ENCODE peak calls at places on chromosomes 5 and 9, in seven cellular contexts. R, C, Z, U, Y, L and E are unnamed samples.

GRCh38 chr9:137436761-137437600 is 4.2 kb downstream of the ENTPD8 start:
- DNase-seq in U (no peak), Y (peak), Z (no peak), C (no peak), L (no peak), R (no peak), E (no peak)

GRCh38 chr9:6757988-6758417 is 230 bp downstream of the KDM4C start:
- DNase-seq in Z (peak), Y (peak), C (peak), U (no peak), R (peak), L (no peak), E (no peak)

GRCh38 chr9:109641079-109641659 is 138.8 kb upstream of the PALM2AKAP2 start:
- DNase-seq in C (no peak), Z (no peak), Y (no peak), L (no peak), U (no peak), R (no peak), E (no peak)

GRCh38 chr5:178285399-178286225 is 53.0 kb upstream of the PHYKPL start:
- DNase-seq in L (no peak), Y (peak), U (no peak), R (no peak), Z (no peak), C (no peak), E (no peak)

GRCh38 chr5:171534009-171534895 is 114.8 kb downstream of the FGF18 start:
- DNase-seq in Y (no peak), C (no peak), Z (no peak), L (no peak), U (no peak), R (no peak), E (no peak)

GRCh38 chr9:136533775-136534157 is 12.1 kb downstream of the NOTCH1 start:
- DNase-seq in R (peak), L (no peak), U (no peak), C (no peak), Y (peak), Z (peak), E (no peak)

GRCh38 chr5:172768573-172769323 is 2.2 kb downstream of the DUSP1 start:
- DNase-seq in R (no peak), U (no peak), C (no peak), Y (peak), L (no peak), Z (no peak), E (peak)

GRCh38 chr5:351084-351910 is 29.8 kb downstream of the AHRR start:
- DNase-seq in C (no peak), Y (no peak), U (no peak), Z (no peak), L (no peak), R (no peak), E (no peak)

GRCh38 chr9:70683841-70684240 is 269.4 kb upstream of the KLF9 start:
- DNase-seq in U (no peak), R (no peak), Y (no peak), C (no peak), L (no peak), Z (no peak), E (no peak)

GRCh38 chr9:4689687-4690104 is 10.3 kb downstream of the CDC37L1 start:
- DNase-seq in Y (no peak), C (no peak), Z (no peak), U (no peak), L (no peak), R (no peak), E (no peak)

GRCh38 chr9:109683521-109683920 is 96.5 kb upstream of the PALM2AKAP2 start:
- DNase-seq in Y (no peak), C (no peak), Z (no peak), R (no peak), U (no peak), L (no peak), E (no peak)

GRCh38 chr9:115593587-115594091 is 475.7 kb upstream of the TNC start:
- DNase-seq in R (no peak), Z (no peak), L (no peak), Y (no peak), C (peak), U (no peak), E (peak)

GRCh38 chr5:95763941-95764340 is 32.8 kb downstream of the RHOBTB3 start:
- DNase-seq in Y (no peak), L (no peak), C (no peak), R (no peak), Z (no peak), U (no peak), E (no peak)

GRCh38 chr5:139524446-139524845 is 36.7 kb upstream of the UBE2D2 start:
- DNase-seq in C (no peak), Z (no peak), Y (no peak), L (no peak), U (no peak), R (no peak), E (no peak)

GRCh38 chr9:134297082-134297415 is 29.2 kb upstream of the RXRA start:
- DNase-seq in R (no peak), U (peak), Y (no peak), Z (no peak), L (no peak), C (no peak), E (no peak)

GRCh38 chr5:10243660-10244240 is 5.9 kb downstream of the ATPSCKMT start:
- DNase-seq in Z (no peak), R (no peak), C (no peak), U (no peak), Y (no peak), L (no peak), E (no peak)

GRCh38 chr5:66513130-66513529 is 83.1 kb upstream of the MAST4 start:
- DNase-seq in Z (no peak), Y (no peak), L (no peak), U (no peak), R (no peak), C (no peak), E (no peak)

GRCh38 chr9:127418037-127418471 is 6.1 kb upstream of the ZNF79 start:
- DNase-seq in Y (peak), R (peak), U (no peak), C (peak), Z (no peak), L (no peak), E (no peak)

GRCh38 chr9:115393976-115394775 is 276.2 kb upstream of the TNC start:
- DNase-seq in L (no peak), Z (no peak), U (no peak), Y (no peak), C (no peak), R (no peak), E (no peak)

GRCh38 chr5:12861891-12862290 is 957.6 kb upstream of the CTNND2 start:
- DNase-seq in R (no peak), C (peak), U (no peak), Y (no peak), L (no peak), Z (no peak), E (no peak)

GRCh38 chr5:131794596-131794995 is 2.2 kb downstream of the FNIP1 start:
- DNase-seq in R (no peak), L (no peak), Y (no peak), Z (no peak), C (no peak), U (no peak), E (no peak)

GRCh38 chr5:59767753-59768159 is 125.8 kb downstream of the PDE4D start:
- DNase-seq in R (no peak), Z (no peak), L (no peak), Y (no peak), U (no peak), C (no peak), E (no peak)

GRCh38 chr9:129467739-129468666 is 152.9 kb downstream of the C9orf50 start:
- DNase-seq in Y (no peak), L (no peak), R (no peak), C (no peak), U (no peak), Z (no peak), E (no peak)

GRCh38 chr9:34577635-34578240 is 11.8 kb downstream of the CNTFR start:
- DNase-seq in U (no peak), L (no peak), Y (no peak), C (peak), Z (no peak), R (no peak), E (no peak)

GRCh38 chr9:28086881-28087280 is 513.6 kb upstream of the C9orf72 start:
- DNase-seq in C (no peak), Z (no peak), Y (no peak), U (no peak), L (no peak), R (no peak), E (no peak)

GRCh38 chr9:128097156-128098016 is 29.4 kb downstream of the SLC25A25 start:
- DNase-seq in Z (no peak), L (no peak), C (no peak), R (no peak), Y (no peak), U (no peak), E (peak)

GRCh38 chr5:150801117-150801927 is 22.8 kb downstream of the SMIM3 start:
- DNase-seq in R (no peak), C (peak), U (no peak), Z (no peak), Y (no peak), L (no peak), E (peak)

GRCh38 chr9:21153688-21154608 is 12.3 kb upstream of the IFNW1 start:
- DNase-seq in Z (no peak), R (no peak), Y (no peak), U (no peak), L (no peak), C (peak), E (no peak)

GRCh38 chr5:157143127-157143959 is 678 bp upstream of the MED7 start:
- DNase-seq in U (peak), R (peak), Z (peak), L (no peak), C (peak), Y (peak), E (peak)

GRCh38 chr5:154642499-154643245 is 112.5 kb upstream of the LARP1 start:
- DNase-seq in Z (no peak), Y (no peak), C (peak), R (no peak), U (no peak), L (no peak), E (peak)

GRCh38 chr5:82885657-82886389 is 191.4 kb downstream of the TMEM167A start:
- DNase-seq in R (no peak), Z (no peak), L (no peak), Y (no peak), U (no peak), C (no peak), E (peak)

GRCh38 chr5:137699291-137700281 is 36.3 kb downstream of the KLHL3 start:
- DNase-seq in C (no peak), Z (no peak), U (no peak), R (no peak), Y (no peak), L (no peak), E (no peak)

GRCh38 chr5:89105836-89106235 is 222.9 kb upstream of the MEF2C start:
- DNase-seq in U (no peak), C (no peak), Y (no peak), R (no peak), Z (no peak), L (no peak), E (no peak)

GRCh38 chr5:10059611-10060379 is 189.9 kb downstream of the ATPSCKMT start:
- DNase-seq in R (no peak), L (no peak), U (no peak), Z (no peak), C (peak), Y (no peak), E (no peak)

GRCh38 chr5:36151434-36152323 is at the start of the genes LMBRD2 and SKP2:
- DNase-seq in R (peak), U (peak), C (peak), L (peak), Y (peak), Z (peak), E (peak)

GRCh38 chr5:36145311-36145710 is 6.4 kb downstream of the LMBRD2 start:
- DNase-seq in Y (no peak), U (no peak), L (no peak), R (no peak), Z (no peak), C (peak), E (no peak)

GRCh38 chr5:36150676-36151433 is 832 bp downstream of the LMBRD2 start:
- DNase-seq in Z (peak), L (no peak), U (no peak), R (no peak), C (peak), Y (peak), E (peak)

GRCh38 chr5:36146390-36146789 is 5.3 kb downstream of the LMBRD2 start:
- DNase-seq in Y (no peak), R (no peak), C (no peak), L (no peak), Z (no peak), U (no peak), E (no peak)

GRCh38 chr5:36147681-36148080 is 4.0 kb downstream of the LMBRD2 start:
- DNase-seq in L (no peak), R (no peak), Z (no peak), Y (no peak), C (no peak), U (no peak), E (no peak)
- H3K4me3 ChIP-seq in L (no peak), R (no peak), Z (no peak), Y (no peak), C (no peak), U (no peak), E (no peak)

GRCh38 chr5:72812483-72812882 is 4.0 kb upstream of the TNPO1 start:
- DNase-seq in Y (no peak), C (no peak), L (no peak), U (no peak), Z (no peak), R (no peak), E (peak)
- H3K27ac ChIP-seq in Y (no peak), C (no peak), L (no peak), U (no peak), Z (no peak), R (no peak), E (no peak)

DNA sequence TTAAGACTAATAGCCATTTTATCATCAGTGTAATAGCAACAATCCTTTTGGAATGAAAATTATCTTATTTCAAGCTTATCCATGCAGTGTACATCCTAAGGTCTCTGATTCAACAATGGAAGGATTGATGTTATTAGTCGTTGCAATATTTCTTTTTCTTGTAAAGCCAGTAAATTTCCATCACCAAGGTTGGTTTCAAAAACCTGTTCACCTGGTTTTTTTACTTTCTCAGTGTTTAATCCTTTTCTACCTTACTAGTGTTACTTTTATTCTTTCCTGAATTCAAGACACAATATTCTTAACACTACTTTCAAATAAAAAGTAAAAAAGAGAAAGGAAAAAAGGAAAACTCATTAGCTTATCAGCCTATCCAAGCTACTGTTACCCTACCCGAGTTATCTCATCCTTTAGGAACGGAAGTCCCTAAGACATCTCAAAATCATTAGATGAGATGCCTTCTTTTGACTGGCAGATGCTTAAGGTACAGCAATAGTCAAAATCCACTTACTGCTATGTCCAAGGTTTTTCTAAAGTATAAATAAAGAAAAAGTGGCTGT is 5.4 kb downstream of the ZFR start:
- DNase-seq in L (no peak), Z (no peak), R (no peak), C (no peak), Y (no peak), U (no peak), E (no peak)
- H3K4me3 ChIP-seq in L (no peak), Z (no peak), R (no peak), C (no peak), Y (no peak), U (no peak), E (no peak)

GRCh38 chr5:128201065-128201926 is 117.7 kb downstream of the SLC12A2 start:
- DNase-seq in C (peak), Y (peak), L (no peak), R (peak), U (peak), Z (peak), E (peak)
- H3K27ac ChIP-seq in C (no peak), Y (peak), L (no peak), R (no peak), U (no peak), Z (no peak), E (no peak)

DNA sequence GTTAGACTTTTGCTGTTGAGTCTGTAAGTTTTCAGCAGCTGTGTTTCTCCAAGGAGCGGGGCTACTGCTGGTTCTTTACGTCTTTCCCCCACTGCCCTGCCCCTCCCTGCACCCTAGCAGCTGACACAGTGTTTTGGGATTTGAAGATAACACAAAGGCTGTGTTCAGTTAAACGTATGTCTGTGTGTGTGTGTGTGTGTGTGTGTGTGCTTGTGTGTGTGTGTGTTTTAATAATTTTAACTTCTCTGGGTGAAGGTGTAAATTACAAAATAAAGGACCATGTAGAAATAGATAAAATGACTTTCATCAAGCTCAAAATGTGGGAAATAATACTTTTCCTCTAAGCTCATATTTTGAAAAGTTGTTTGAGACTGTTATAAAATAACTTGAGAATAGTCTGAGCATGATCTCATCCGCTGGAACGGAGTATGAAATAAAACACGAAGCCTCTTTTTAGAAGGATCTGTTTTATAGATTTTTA is 10.9 kb downstream of the ABL1 start:
- DNase-seq in U (no peak), L (no peak), Y (no peak), C (no peak), Z (no peak), R (no peak), E (no peak)
- H3K4me3 ChIP-seq in U (peak), L (peak), Y (peak), C (no peak), Z (no peak), R (no peak), E (no peak)

GRCh38 chr5:116740771-116741170 is 166.1 kb upstream of the SEMA6A start:
- DNase-seq in Z (no peak), Y (no peak), L (no peak), C (no peak), R (no peak), U (no peak), E (no peak)
- H3K27ac ChIP-seq in Z (no peak), Y (no peak), L (no peak), C (no peak), R (no peak), U (no peak), E (no peak)

GRCh38 chr5:77645158-77645994 is 6.9 kb upstream of the OTP start:
- DNase-seq in Y (peak), Z (no peak), R (peak), U (no peak), L (no peak), C (peak), E (peak)
- H3K4me3 ChIP-seq in Y (peak), Z (no peak), R (peak), U (peak), L (no peak), C (peak), E (no peak)

DNA sequence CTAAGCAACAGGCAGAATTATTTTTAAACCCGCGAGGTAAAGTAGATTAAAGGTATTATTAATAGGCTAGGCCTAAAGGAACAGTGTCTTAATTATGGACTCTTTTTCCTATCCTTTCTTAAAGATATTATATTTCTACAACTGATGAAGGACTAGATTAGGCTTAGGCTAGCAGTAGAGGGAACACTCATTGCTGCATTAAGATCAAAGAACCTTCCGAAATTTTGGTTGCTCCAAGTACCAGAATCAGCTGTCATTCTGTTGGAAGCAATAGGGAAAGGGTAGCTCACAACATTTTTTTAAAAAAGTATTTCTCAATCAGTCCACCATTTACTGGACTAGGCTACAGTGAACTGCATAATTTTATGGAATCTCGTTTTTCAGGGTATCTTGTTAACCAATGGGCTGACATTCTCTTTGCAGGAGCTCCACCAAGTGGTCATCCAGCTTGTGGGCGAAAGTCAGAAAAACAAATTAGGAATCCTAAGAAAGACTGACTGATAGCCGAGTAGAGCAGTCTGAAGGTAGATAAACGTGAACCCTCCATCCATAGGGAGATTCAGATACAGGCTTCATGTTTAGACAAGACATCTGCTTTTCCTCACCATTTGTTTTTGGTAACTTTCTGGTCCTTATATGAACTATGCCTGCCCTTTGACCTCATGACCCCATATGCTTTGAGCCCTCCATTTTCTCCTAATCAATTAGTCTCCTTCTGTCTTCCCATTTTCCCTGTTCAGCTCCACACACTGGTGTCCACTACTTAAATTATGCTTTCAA is 103.6 kb upstream of the CHD1 start:
- DNase-seq in L (peak), Y (peak), R (no peak), Z (peak), C (peak), U (peak), E (peak)
- H3K27ac ChIP-seq in L (no peak), Y (no peak), R (peak), Z (peak), C (no peak), U (peak), E (no peak)